ENCODE peak calls at places on chromosomes 2 and 18, in four cellular contexts. N is activated gamma-delta T cell treated with anti-CD3 and anti-CD28 coated beads, Interleukin-2, amount 50 U/mL, for 16 hours; Q is head of caudate nucleus; O is Calu3. G is an unnamed sample.

GRCh38 chr2:100886054-100886453 is 66.1 kb downstream of the NPAS2 start:
- DNase-seq in N (no peak), Q (no peak), O (no peak), G (no peak)

GRCh38 chr2:170362313-170362795 is 184.4 kb downstream of the MYO3B start:
- DNase-seq in N (no peak), Q (no peak), O (no peak), G (no peak)

GRCh38 chr18:12774982-12775381 is 72.1 kb downstream of the PSMG2 start:
- DNase-seq in N (no peak), Q (no peak), O (no peak), G (peak)

GRCh38 chr2:15352363-15352762 is 208.8 kb downstream of the NBAS start:
- DNase-seq in N (no peak), Q (no peak), O (no peak), G (no peak)

GRCh38 chr18:60082790-60083189 is 183.0 kb downstream of the PMAIP1 start:
- DNase-seq in N (no peak), Q (no peak), O (no peak), G (no peak)

GRCh38 chr2:151771599-151772358 is 37.5 kb upstream of the NEB start:
- DNase-seq in N (no peak), Q (no peak), O (no peak), G (no peak)

GRCh38 chr2:166900700-166901099 is 12.4 kb downstream of the XIRP2 start:
- DNase-seq in N (no peak), Q (no peak), O (peak), G (no peak)

GRCh38 chr18:12044591-12044990 is 49.1 kb upstream of the ANKRD62 start:
- DNase-seq in N (no peak), Q (no peak), O (no peak), G (no peak)

GRCh38 chr2:119730598-119731278 is 29.0 kb upstream of the PTPN4 start:
- DNase-seq in N (no peak), Q (no peak), O (no peak), G (no peak)

GRCh38 chr2:240586919-240587800 is 626 bp downstream of the CAPN10 start:
- DNase-seq in N (peak), Q (no peak), O (peak), G (no peak)

GRCh38 chr18:74153793-74154192 is 5.5 kb downstream of the TIMM21 start:
- DNase-seq in N (no peak), Q (no peak), O (no peak), G (no peak)

GRCh38 chr2:74659462-74659861 is 5.4 kb downstream of the SEMA4F start:
- DNase-seq in N (no peak), Q (no peak), O (no peak), G (no peak)

GRCh38 chr2:112646102-112646719 is 472 bp downstream of the SLC20A1 start:
- DNase-seq in N (no peak), Q (peak), O (peak), G (peak)

GRCh38 chr2:46125798-46126197 is 171.4 kb upstream of the EPAS1 start:
- DNase-seq in N (no peak), Q (no peak), O (no peak), G (no peak)

GRCh38 chr18:31197676-31198075 is 35.0 kb upstream of the DSC1 start:
- DNase-seq in N (no peak), Q (no peak), O (peak), G (no peak)

GRCh38 chr18:50356036-50356945 is 18.6 kb upstream of the SKA1 start:
- DNase-seq in N (no peak), Q (no peak), O (peak), G (peak)

GRCh38 chr2:169081551-169081950 is 12.2 kb downstream of the DHRS9 start:
- DNase-seq in N (no peak), Q (no peak), O (no peak), G (no peak)

GRCh38 chr2:205680067-205680466 is 2.2 kb upstream of the NRP2 start:
- DNase-seq in N (no peak), Q (peak), O (peak), G (no peak)

GRCh38 chr2:238698451-238699306 is 149.2 kb upstream of the TWIST2 start:
- DNase-seq in N (no peak), Q (no peak), O (no peak), G (no peak)

GRCh38 chr2:165655653-165656052 is 138.4 kb downstream of the GALNT3 start:
- DNase-seq in N (no peak), Q (no peak), O (no peak), G (no peak)

GRCh38 chr18:52190195-52190594 is 149.8 kb upstream of the DCC start:
- DNase-seq in N (no peak), Q (no peak), O (no peak), G (no peak)

GRCh38 chr2:230889911-230890601 is 25.3 kb downstream of the ITM2C start:
- DNase-seq in N (no peak), Q (no peak), O (no peak), G (no peak)

GRCh38 chr2:16135196-16135912 is 195.0 kb downstream of the MYCN start:
- DNase-seq in N (no peak), Q (no peak), O (no peak), G (no peak)

GRCh38 chr2:215447673-215448081 is 11.8 kb upstream of the FN1 start:
- DNase-seq in N (no peak), Q (no peak), O (no peak), G (no peak)